ENCODE peak calls at places on chromosomes 2 and 18, in seven cellular contexts. One of them, this sample, is unnamed.

GRCh38 chr18:61703508-61703907 is 189.3 kb downstream of the RNF152 start:
- DNase-seq in GM12891: no peak
- DNase-seq in lower lobe of right lung: no peak
- DNase-seq in BE2C: no peak
- DNase-seq in T follicular helper cell: no peak
- DNase-seq in RKO: no peak
- DNase-seq in astrocyte of the spinal cord: peak; percentile 74
- DNase-seq in this sample: no peak

GRCh38 chr2:735670-736218 is 58.5 kb upstream of the TMEM18 start:
- DNase-seq in T follicular helper cell: no peak
- DNase-seq in lower lobe of right lung: no peak
- DNase-seq in astrocyte of the spinal cord: no peak
- DNase-seq in RKO: peak; percentile 2
- DNase-seq in GM12891: no peak
- DNase-seq in BE2C: no peak
- DNase-seq in this sample: no peak

GRCh38 chr2:184154438-184154837 is 443.9 kb upstream of the ZNF804A start:
- DNase-seq in lower lobe of right lung: no peak
- DNase-seq in RKO: peak; percentile 97
- DNase-seq in astrocyte of the spinal cord: peak; percentile 29
- DNase-seq in GM12891: no peak
- DNase-seq in T follicular helper cell: no peak
- DNase-seq in BE2C: no peak
- DNase-seq in this sample: no peak

GRCh38 chr2:1607971-1608688 is 136.2 kb downstream of the PXDN start:
- DNase-seq in T follicular helper cell: no peak
- DNase-seq in RKO: no peak
- DNase-seq in BE2C: no peak
- DNase-seq in astrocyte of the spinal cord: no peak
- DNase-seq in GM12891: no peak
- DNase-seq in lower lobe of right lung: no peak
- DNase-seq in this sample: no peak

GRCh38 chr18:58407649-58408407 is 221.1 kb downstream of the ALPK2 start:
- DNase-seq in GM12891: no peak
- DNase-seq in RKO: no peak
- DNase-seq in astrocyte of the spinal cord: no peak
- DNase-seq in lower lobe of right lung: no peak
- DNase-seq in BE2C: no peak
- DNase-seq in T follicular helper cell: no peak
- DNase-seq in this sample: no peak

GRCh38 chr18:62399781-62400308 is 74.7 kb downstream of the TNFRSF11A start:
- DNase-seq in T follicular helper cell: no peak
- DNase-seq in astrocyte of the spinal cord: no peak
- DNase-seq in lower lobe of right lung: no peak
- DNase-seq in BE2C: no peak
- DNase-seq in GM12891: no peak
- DNase-seq in RKO: peak; percentile 34
- DNase-seq in this sample: no peak

GRCh38 chr2:197286805-197287595 is 23.6 kb downstream of the ANKRD44 start:
- DNase-seq in astrocyte of the spinal cord: peak; percentile 91
- DNase-seq in T follicular helper cell: peak; percentile 46
- DNase-seq in lower lobe of right lung: no peak
- DNase-seq in RKO: peak; percentile 79
- DNase-seq in GM12891: no peak
- DNase-seq in BE2C: no peak
- DNase-seq in this sample: no peak

GRCh38 chr2:190069936-190070696 is 7.6 kb upstream of the MSTN start:
- DNase-seq in BE2C: peak; percentile 38
- DNase-seq in GM12891: no peak
- DNase-seq in T follicular helper cell: peak; percentile 2
- DNase-seq in RKO: peak; percentile 80
- DNase-seq in lower lobe of right lung: no peak
- DNase-seq in astrocyte of the spinal cord: peak; percentile 80
- DNase-seq in this sample: no peak

GRCh38 chr2:240565267-240566202 is 2.7 kb upstream of the RNPEPL1 start:
- DNase-seq in GM12891: no peak
- DNase-seq in BE2C: peak; percentile 72
- DNase-seq in RKO: peak; percentile 89
- DNase-seq in T follicular helper cell: peak; percentile 82
- DNase-seq in astrocyte of the spinal cord: no peak
- DNase-seq in lower lobe of right lung: peak; percentile 96
- DNase-seq in this sample: peak; percentile 93

GRCh38 chr2:30300122-30300455 is 68.8 kb downstream of the LBH start:
- DNase-seq in BE2C: no peak
- DNase-seq in astrocyte of the spinal cord: no peak
- DNase-seq in RKO: no peak
- DNase-seq in lower lobe of right lung: no peak
- DNase-seq in T follicular helper cell: no peak
- DNase-seq in GM12891: no peak
- DNase-seq in this sample: no peak

GRCh38 chr2:233353769-233354499 is at the start of gene DGKD:
- DNase-seq in BE2C: peak; percentile 64
- DNase-seq in lower lobe of right lung: peak; percentile 75
- DNase-seq in astrocyte of the spinal cord: peak; percentile 42
- DNase-seq in T follicular helper cell: peak; percentile 65
- DNase-seq in RKO: peak; percentile 40
- DNase-seq in GM12891: peak; percentile 82
- DNase-seq in this sample: no peak

GRCh38 chr2:36781907-36782635 is 85.6 kb downstream of the VIT start:
- DNase-seq in BE2C: no peak
- DNase-seq in astrocyte of the spinal cord: no peak
- DNase-seq in T follicular helper cell: no peak
- DNase-seq in GM12891: no peak
- DNase-seq in lower lobe of right lung: no peak
- DNase-seq in RKO: no peak
- DNase-seq in this sample: no peak

GRCh38 chr2:179302764-179303561 is 38.3 kb upstream of the SESTD1 start:
- DNase-seq in lower lobe of right lung: no peak
- DNase-seq in T follicular helper cell: no peak
- DNase-seq in GM12891: no peak
- DNase-seq in BE2C: no peak
- DNase-seq in astrocyte of the spinal cord: peak; percentile 24
- DNase-seq in RKO: no peak
- DNase-seq in this sample: no peak

GRCh38 chr2:9990735-9991134 is 39.2 kb downstream of the GRHL1 start:
- DNase-seq in GM12891: no peak
- DNase-seq in BE2C: no peak
- DNase-seq in T follicular helper cell: no peak
- DNase-seq in RKO: no peak
- DNase-seq in astrocyte of the spinal cord: no peak
- DNase-seq in lower lobe of right lung: no peak
- DNase-seq in this sample: no peak